ENCODE peak calls at places on chromosome 2, in six cellular contexts. I is IMR-90, U is neuronal stem cell, N is mesenchymal stem cell, V is H9, H is H1. Z is an unnamed sample.
A peak's percentile ranks its signal among the peaks of the same experiment; 100 is the strongest.

GRCh38 chr2:219252570-219252899 is 508 bp upstream of the TUBA4B start:
- DNase-seq in V (no peak), U (no peak), N (no peak), H (no peak), I (no peak), Z (no peak)

GRCh38 chr2:148096012-148096411 is 75.1 kb downstream of the MBD5 start:
- DNase-seq in H (no peak), N (peak; percentile 8), U (no peak), I (peak; percentile 26), V (no peak), Z (no peak)

GRCh38 chr2:64591188-64591587 is 62.5 kb downstream of the SERTAD2 start:
- DNase-seq in V (no peak), N (no peak), H (no peak), I (no peak), U (no peak), Z (no peak)

GRCh38 chr2:237546040-237546875 is 20.1 kb upstream of the PRLH start:
- DNase-seq in V (no peak), U (no peak), H (no peak), I (no peak), N (no peak), Z (peak; percentile 65)

GRCh38 chr2:144256996-144257707 is 262.8 kb downstream of the ZEB2 start:
- DNase-seq in H (no peak), U (no peak), V (no peak), N (no peak), I (peak; percentile 34), Z (no peak)

GRCh38 chr2:120410487-120410886 is 64.6 kb downstream of the INHBB start:
- DNase-seq in U (no peak), V (no peak), I (no peak), N (no peak), H (no peak), Z (no peak)

GRCh38 chr2:58918138-58918537 is 677.0 kb upstream of the FANCL start:
- DNase-seq in H (no peak), V (no peak), I (peak; percentile 76), U (peak; percentile 49), N (peak; percentile 38), Z (no peak)

GRCh38 chr2:106517329-106517728 is 30.2 kb downstream of the CD8B2 start:
- DNase-seq in V (no peak), N (no peak), U (no peak), H (no peak), I (no peak), Z (no peak)

GRCh38 chr2:235851841-235852527 is 316.2 kb downstream of the GBX2 start:
- DNase-seq in U (peak; percentile 14), H (no peak), V (no peak), N (no peak), I (no peak), Z (no peak)

GRCh38 chr2:191486584-191487320 is 191.2 kb upstream of the NABP1 start:
- DNase-seq in N (peak; percentile 99), I (peak; percentile 99), V (no peak), U (no peak), H (no peak), Z (peak; percentile 46)
- H3K14ac ChIP-seq in N (no peak overlapping the region), I (peak overlapping the region; percentile 42), V (no peak overlapping the region), U (no peak overlapping the region), H (no peak overlapping the region), Z (no peak overlapping the region)

GRCh38 chr2:227412877-227413276 is 25.1 kb upstream of the SCYGR1 start:
- DNase-seq in N (no peak), U (no peak), V (no peak), I (no peak), H (no peak), Z (no peak)

GRCh38 chr2:227414846-227415245 is 27.1 kb upstream of the SCYGR1 start:
- DNase-seq in V (no peak), N (peak; percentile 50), I (peak; percentile 66), H (no peak), U (no peak), Z (peak; percentile 68)

GRCh38 chr2:227416669-227417068 is 28.9 kb upstream of the SCYGR1 start:
- DNase-seq in H (no peak), N (no peak), U (no peak), I (no peak), V (no peak), Z (no peak)

GRCh38 chr2:227413371-227413770 is 25.6 kb upstream of the SCYGR1 start:
- DNase-seq in U (no peak), I (no peak), V (no peak), H (no peak), N (no peak), Z (no peak)

DNA sequence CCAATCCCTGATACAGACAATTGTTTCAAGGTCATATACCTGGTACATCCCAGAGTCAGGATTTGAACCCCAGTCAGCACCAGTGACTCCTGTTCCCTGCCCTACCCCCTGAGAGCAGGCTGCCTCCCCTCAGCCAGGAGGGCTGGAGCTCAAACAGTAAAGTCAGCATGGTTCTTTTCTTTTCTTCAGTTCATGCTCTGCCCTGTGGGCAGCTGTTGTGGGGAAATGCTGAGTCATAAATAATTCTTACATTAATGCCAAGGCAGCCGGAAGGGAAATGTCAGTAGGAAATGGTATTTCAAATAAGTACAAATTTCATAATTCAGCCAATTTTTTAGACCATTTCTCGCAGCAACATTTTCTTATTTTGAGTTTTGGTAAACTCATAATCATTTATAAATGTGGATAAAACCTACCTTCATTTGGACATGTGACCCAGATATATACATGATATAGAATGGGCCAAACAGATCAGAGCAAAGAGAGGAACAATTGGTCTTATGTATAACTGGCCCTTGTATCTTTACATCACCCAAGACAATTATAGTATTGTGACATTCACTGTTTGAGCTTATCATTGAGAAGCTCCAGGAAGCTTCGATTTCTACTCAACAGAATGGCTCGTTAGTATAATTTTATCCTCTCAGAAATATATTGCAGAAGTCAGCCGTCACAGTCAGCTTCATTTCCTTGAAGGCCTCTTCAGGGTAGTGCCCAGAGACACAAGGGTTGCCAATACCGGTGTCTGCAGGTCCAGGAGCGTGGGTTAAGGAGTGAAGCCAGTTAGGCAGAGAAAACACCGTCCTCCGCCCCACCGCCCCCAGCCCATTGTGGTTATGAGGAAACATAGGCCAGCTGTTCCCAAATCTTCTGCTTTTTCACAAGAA is 28.0 kb upstream of the SCYGR1 start:
- DNase-seq in I (peak; percentile 69), V (no peak), U (no peak), N (peak; percentile 47), H (no peak), Z (peak; percentile 49)
- H3K4me2 ChIP-seq in I (no peak overlapping the region), V (no peak overlapping the region), U (no peak overlapping the region), N (no peak overlapping the region), H (no peak overlapping the region), Z (no peak overlapping the region)

DNA sequence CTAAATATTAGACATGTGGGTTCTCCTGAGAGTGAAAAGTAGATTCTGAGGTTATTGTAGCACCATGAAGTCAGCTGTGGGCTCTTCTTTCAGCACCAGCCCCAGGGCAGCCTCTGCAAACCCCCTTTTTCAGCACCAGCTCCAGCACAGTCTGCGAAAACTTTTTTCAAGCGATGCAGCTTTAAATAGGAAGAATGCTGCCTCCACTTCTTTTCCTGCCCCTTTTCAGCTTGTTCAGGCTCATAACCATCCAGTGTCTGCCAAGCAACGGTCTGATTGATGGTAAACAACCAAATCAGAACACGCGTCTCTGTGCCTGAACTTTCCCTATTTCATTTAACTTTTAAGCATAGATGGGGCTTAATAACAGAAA is at the start of gene COL5A2:
- DNase-seq in H (no peak), V (peak; percentile 42), U (peak; percentile 40), N (peak; percentile 94), I (peak; percentile 91), Z (peak; percentile 12)
- H2BK120ac ChIP-seq in H (no peak within 1 kb of the TSS), V (no peak within 1 kb of the TSS), U (no peak within 1 kb of the TSS), N (no peak within 1 kb of the TSS), I (peak within 1 kb of the TSS; percentile 85), Z (no peak within 1 kb of the TSS)

DNA sequence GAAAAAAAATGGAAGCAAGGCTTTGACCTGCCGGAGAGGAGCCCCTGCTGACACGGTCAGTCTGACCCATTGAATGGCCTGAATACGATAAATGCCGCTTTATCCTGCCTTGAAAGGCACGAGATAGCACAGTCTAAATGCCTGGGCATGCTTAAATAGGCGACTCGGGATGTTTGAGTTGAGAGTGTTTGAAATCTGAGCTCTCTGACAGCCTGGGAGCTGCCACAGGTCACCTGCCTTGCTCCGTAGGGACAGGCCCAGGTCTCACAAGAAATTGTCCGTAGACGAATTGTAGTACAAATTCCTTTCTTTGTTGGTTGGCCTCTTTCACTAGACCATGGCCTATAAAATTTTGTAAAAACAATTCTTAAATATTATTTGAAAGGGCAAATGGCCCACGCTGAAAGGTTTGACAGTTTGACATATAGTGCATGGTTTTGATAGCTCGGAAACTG is 72.8 kb downstream of the MEIS1 start:
- DNase-seq in I (no peak), U (peak; percentile 86), H (peak; percentile 59), V (peak; percentile 78), N (peak; percentile 38), Z (no peak)
- H3K14ac ChIP-seq in I (peak overlapping the region; percentile 36), U (no peak overlapping the region), H (no peak overlapping the region), V (no peak overlapping the region), N (no peak overlapping the region), Z (peak overlapping the region; percentile 14)